ENCODE peak calls at places on chromosomes 3 and 15, in ten cellular contexts. One of them, this sample, is unnamed.

GRCh38 chr3:42493798-42494151 is 8.7 kb upstream of the VIPR1 start:
- DNase-seq in iPS-NIHi11: no peak
- DNase-seq in heart left ventricle: no peak
- DNase-seq in left cardiac atrium: no peak
- DNase-seq in type B pancreatic cell: peak
- DNase-seq in NCI-H524: no peak
- DNase-seq in stimulated activated CD4-positive, alpha-beta T cell treated with anti-CD3 and anti-CD28 coated beads, TNF-alpha, amount 100 ng/mL, for 24 hours: no peak
- DNase-seq in M059J: no peak
- DNase-seq in neuronal stem cell: no peak
- DNase-seq in NAMALWA: no peak
- DNase-seq in this sample: no peak

GRCh38 chr3:139111392-139112229 is 66.9 kb upstream of the PRR23C start:
- DNase-seq in heart left ventricle: peak
- DNase-seq in stimulated activated CD4-positive, alpha-beta T cell treated with anti-CD3 and anti-CD28 coated beads, TNF-alpha, amount 100 ng/mL, for 24 hours: peak
- DNase-seq in type B pancreatic cell: peak
- DNase-seq in iPS-NIHi11: peak
- DNase-seq in M059J: peak
- DNase-seq in neuronal stem cell: peak
- DNase-seq in left cardiac atrium: peak
- DNase-seq in NCI-H524: peak
- DNase-seq in NAMALWA: peak
- DNase-seq in this sample: peak

GRCh38 chr3:142929109-142929508 is 34.4 kb downstream of the PAQR9 start:
- DNase-seq in M059J: peak
- DNase-seq in left cardiac atrium: peak
- DNase-seq in heart left ventricle: peak
- DNase-seq in iPS-NIHi11: peak
- DNase-seq in neuronal stem cell: no peak
- DNase-seq in NCI-H524: no peak
- DNase-seq in stimulated activated CD4-positive, alpha-beta T cell treated with anti-CD3 and anti-CD28 coated beads, TNF-alpha, amount 100 ng/mL, for 24 hours: no peak
- DNase-seq in NAMALWA: peak
- DNase-seq in type B pancreatic cell: no peak
- DNase-seq in this sample: peak

GRCh38 chr3:151579571-151580270 is 118.9 kb upstream of the IGSF10 start:
- DNase-seq in type B pancreatic cell: no peak
- DNase-seq in NCI-H524: no peak
- DNase-seq in neuronal stem cell: no peak
- DNase-seq in left cardiac atrium: peak
- DNase-seq in iPS-NIHi11: no peak
- DNase-seq in NAMALWA: no peak
- DNase-seq in heart left ventricle: peak
- DNase-seq in stimulated activated CD4-positive, alpha-beta T cell treated with anti-CD3 and anti-CD28 coated beads, TNF-alpha, amount 100 ng/mL, for 24 hours: no peak
- DNase-seq in M059J: peak
- DNase-seq in this sample: no peak

GRCh38 chr15:88776646-88777045 is 26.6 kb upstream of the ACAN start:
- DNase-seq in type B pancreatic cell: no peak
- DNase-seq in M059J: no peak
- DNase-seq in left cardiac atrium: no peak
- DNase-seq in NCI-H524: no peak
- DNase-seq in neuronal stem cell: no peak
- DNase-seq in stimulated activated CD4-positive, alpha-beta T cell treated with anti-CD3 and anti-CD28 coated beads, TNF-alpha, amount 100 ng/mL, for 24 hours: no peak
- DNase-seq in iPS-NIHi11: no peak
- DNase-seq in NAMALWA: no peak
- DNase-seq in heart left ventricle: no peak
- DNase-seq in this sample: no peak

GRCh38 chr3:13141991-13142412 is 68.8 kb upstream of the IQSEC1 start:
- DNase-seq in left cardiac atrium: no peak
- DNase-seq in stimulated activated CD4-positive, alpha-beta T cell treated with anti-CD3 and anti-CD28 coated beads, TNF-alpha, amount 100 ng/mL, for 24 hours: no peak
- DNase-seq in neuronal stem cell: peak
- DNase-seq in NCI-H524: no peak
- DNase-seq in type B pancreatic cell: no peak
- DNase-seq in M059J: peak
- DNase-seq in heart left ventricle: no peak
- DNase-seq in iPS-NIHi11: peak
- DNase-seq in NAMALWA: peak
- DNase-seq in this sample: no peak

GRCh38 chr3:165523801-165524200 is 313.4 kb downstream of the BCHE start:
- DNase-seq in NAMALWA: no peak
- DNase-seq in M059J: peak
- DNase-seq in heart left ventricle: no peak
- DNase-seq in left cardiac atrium: no peak
- DNase-seq in type B pancreatic cell: no peak
- DNase-seq in neuronal stem cell: no peak
- DNase-seq in iPS-NIHi11: no peak
- DNase-seq in stimulated activated CD4-positive, alpha-beta T cell treated with anti-CD3 and anti-CD28 coated beads, TNF-alpha, amount 100 ng/mL, for 24 hours: no peak
- DNase-seq in NCI-H524: no peak
- DNase-seq in this sample: no peak

GRCh38 chr15:41928637-41929620 is 35.1 kb upstream of the SPTBN5 start:
- DNase-seq in left cardiac atrium: no peak
- DNase-seq in NAMALWA: peak
- DNase-seq in type B pancreatic cell: no peak
- DNase-seq in M059J: no peak
- DNase-seq in neuronal stem cell: no peak
- DNase-seq in iPS-NIHi11: no peak
- DNase-seq in stimulated activated CD4-positive, alpha-beta T cell treated with anti-CD3 and anti-CD28 coated beads, TNF-alpha, amount 100 ng/mL, for 24 hours: no peak
- DNase-seq in NCI-H524: peak
- DNase-seq in heart left ventricle: peak
- DNase-seq in this sample: no peak

GRCh38 chr3:127688416-127689265 is 15.9 kb downstream of the ABTB1 start:
- DNase-seq in neuronal stem cell: no peak
- DNase-seq in NAMALWA: no peak
- DNase-seq in heart left ventricle: peak
- DNase-seq in stimulated activated CD4-positive, alpha-beta T cell treated with anti-CD3 and anti-CD28 coated beads, TNF-alpha, amount 100 ng/mL, for 24 hours: no peak
- DNase-seq in iPS-NIHi11: no peak
- DNase-seq in type B pancreatic cell: no peak
- DNase-seq in NCI-H524: peak
- DNase-seq in M059J: peak
- DNase-seq in left cardiac atrium: peak
- DNase-seq in this sample: no peak

GRCh38 chr15:81023483-81024264 is 23.0 kb downstream of the TLNRD1 start:
- DNase-seq in NAMALWA: no peak
- DNase-seq in stimulated activated CD4-positive, alpha-beta T cell treated with anti-CD3 and anti-CD28 coated beads, TNF-alpha, amount 100 ng/mL, for 24 hours: no peak
- DNase-seq in type B pancreatic cell: no peak
- DNase-seq in heart left ventricle: peak
- DNase-seq in M059J: peak
- DNase-seq in neuronal stem cell: no peak
- DNase-seq in left cardiac atrium: peak
- DNase-seq in iPS-NIHi11: peak
- DNase-seq in NCI-H524: no peak
- DNase-seq in this sample: no peak

GRCh38 chr15:66893294-66893693 is 172.1 kb upstream of the SMAD3 start:
- DNase-seq in heart left ventricle: no peak
- DNase-seq in iPS-NIHi11: no peak
- DNase-seq in NAMALWA: no peak
- DNase-seq in type B pancreatic cell: no peak
- DNase-seq in left cardiac atrium: no peak
- DNase-seq in NCI-H524: no peak
- DNase-seq in stimulated activated CD4-positive, alpha-beta T cell treated with anti-CD3 and anti-CD28 coated beads, TNF-alpha, amount 100 ng/mL, for 24 hours: no peak
- DNase-seq in neuronal stem cell: no peak
- DNase-seq in M059J: no peak
- DNase-seq in this sample: no peak

GRCh38 chr15:40957581-40958051 is 4.3 kb downstream of the CHAC1 start:
- DNase-seq in NAMALWA: no peak
- DNase-seq in left cardiac atrium: peak
- DNase-seq in heart left ventricle: peak
- DNase-seq in iPS-NIHi11: no peak
- DNase-seq in NCI-H524: peak
- DNase-seq in neuronal stem cell: no peak
- DNase-seq in type B pancreatic cell: no peak
- DNase-seq in M059J: peak
- DNase-seq in stimulated activated CD4-positive, alpha-beta T cell treated with anti-CD3 and anti-CD28 coated beads, TNF-alpha, amount 100 ng/mL, for 24 hours: no peak
- DNase-seq in this sample: no peak

GRCh38 chr3:189605717-189606116 is 25.5 kb upstream of the TP63 start:
- DNase-seq in type B pancreatic cell: no peak
- DNase-seq in iPS-NIHi11: no peak
- DNase-seq in stimulated activated CD4-positive, alpha-beta T cell treated with anti-CD3 and anti-CD28 coated beads, TNF-alpha, amount 100 ng/mL, for 24 hours: no peak
- DNase-seq in NCI-H524: no peak
- DNase-seq in heart left ventricle: no peak
- DNase-seq in M059J: no peak
- DNase-seq in neuronal stem cell: no peak
- DNase-seq in NAMALWA: no peak
- DNase-seq in left cardiac atrium: no peak
- DNase-seq in this sample: no peak

GRCh38 chr15:99466701-99467337 is 99.0 kb upstream of the MEF2A start:
- DNase-seq in NCI-H524: no peak
- DNase-seq in stimulated activated CD4-positive, alpha-beta T cell treated with anti-CD3 and anti-CD28 coated beads, TNF-alpha, amount 100 ng/mL, for 24 hours: no peak
- DNase-seq in type B pancreatic cell: no peak
- DNase-seq in M059J: no peak
- DNase-seq in neuronal stem cell: no peak
- DNase-seq in NAMALWA: no peak
- DNase-seq in left cardiac atrium: no peak
- DNase-seq in iPS-NIHi11: no peak
- DNase-seq in heart left ventricle: no peak
- DNase-seq in this sample: no peak

GRCh38 chr15:25763206-25763880 is 99.8 kb downstream of the ATP10A start:
- DNase-seq in type B pancreatic cell: peak
- DNase-seq in left cardiac atrium: no peak
- DNase-seq in M059J: no peak
- DNase-seq in NAMALWA: no peak
- DNase-seq in NCI-H524: peak
- DNase-seq in stimulated activated CD4-positive, alpha-beta T cell treated with anti-CD3 and anti-CD28 coated beads, TNF-alpha, amount 100 ng/mL, for 24 hours: no peak
- DNase-seq in iPS-NIHi11: no peak
- DNase-seq in neuronal stem cell: no peak
- DNase-seq in heart left ventricle: no peak
- DNase-seq in this sample: no peak

GRCh38 chr3:132660745-132661067 is 577 bp downstream of the UBA5 start:
- DNase-seq in stimulated activated CD4-positive, alpha-beta T cell treated with anti-CD3 and anti-CD28 coated beads, TNF-alpha, amount 100 ng/mL, for 24 hours: no peak
- DNase-seq in type B pancreatic cell: no peak
- DNase-seq in heart left ventricle: no peak
- DNase-seq in NAMALWA: no peak
- DNase-seq in neuronal stem cell: no peak
- DNase-seq in iPS-NIHi11: no peak
- DNase-seq in left cardiac atrium: no peak
- DNase-seq in M059J: peak
- DNase-seq in NCI-H524: no peak
- DNase-seq in this sample: no peak

This sample was measured in T follicular helper cell.